ENCODE peak calls at places on chromosomes 4 and X, in ten cellular contexts. One of them, this sample, is unnamed. For H3K27me3, the result is how much of the 10 kb centered on the place peaks cover.

GRCh38 chrX:71532078-71532752 is 689 bp upstream of the OGT start:
- DNase-seq in body of pancreas: peak
- DNase-seq in suprapubic skin: no peak
- DNase-seq in IMR-90: peak
- DNase-seq in esophagus muscularis mucosa: no peak
- DNase-seq in thyroid gland: no peak
- DNase-seq in endothelial cell of umbilical vein: peak
- DNase-seq in tibial nerve: no peak
- DNase-seq in testis: peak
- DNase-seq in stomach: no peak
- DNase-seq in this sample: no peak

GRCh38 chr4:19213388-19213787 is 1038.3 kb upstream of the SLIT2 start:
- DNase-seq in body of pancreas: no peak
- DNase-seq in suprapubic skin: no peak
- DNase-seq in IMR-90: peak
- DNase-seq in esophagus muscularis mucosa: no peak
- DNase-seq in thyroid gland: no peak
- DNase-seq in endothelial cell of umbilical vein: peak
- DNase-seq in tibial nerve: no peak
- DNase-seq in testis: no peak
- DNase-seq in stomach: no peak
- DNase-seq in this sample: no peak

GRCh38 chr4:73019462-73020047 is 50.0 kb downstream of the COX18 start:
- DNase-seq in body of pancreas: peak
- DNase-seq in suprapubic skin: no peak
- DNase-seq in IMR-90: peak
- DNase-seq in esophagus muscularis mucosa: no peak
- DNase-seq in thyroid gland: peak
- DNase-seq in endothelial cell of umbilical vein: peak
- DNase-seq in tibial nerve: no peak
- DNase-seq in testis: peak
- DNase-seq in stomach: no peak
- DNase-seq in this sample: peak

GRCh38 chr4:76305971-76306881 is at the start of gene STBD1:
- DNase-seq in body of pancreas: peak
- DNase-seq in suprapubic skin: peak
- DNase-seq in IMR-90: peak
- DNase-seq in esophagus muscularis mucosa: no peak
- DNase-seq in thyroid gland: peak
- DNase-seq in endothelial cell of umbilical vein: peak
- DNase-seq in tibial nerve: peak
- DNase-seq in testis: peak
- DNase-seq in stomach: peak
- DNase-seq in this sample: peak

GRCh38 chr4:105122334-105122733 is 24.3 kb upstream of the TET2 start:
- DNase-seq in body of pancreas: no peak
- DNase-seq in suprapubic skin: no peak
- DNase-seq in IMR-90: no peak
- DNase-seq in esophagus muscularis mucosa: no peak
- DNase-seq in thyroid gland: no peak
- DNase-seq in endothelial cell of umbilical vein: peak
- DNase-seq in tibial nerve: no peak
- DNase-seq in testis: no peak
- DNase-seq in stomach: no peak
- DNase-seq in this sample: no peak

GRCh38 chrX:130097507-130098201 is 12.6 kb downstream of the ELF4 start:
- DNase-seq in body of pancreas: no peak
- DNase-seq in suprapubic skin: peak
- DNase-seq in IMR-90: no peak
- DNase-seq in esophagus muscularis mucosa: no peak
- DNase-seq in thyroid gland: peak
- DNase-seq in endothelial cell of umbilical vein: peak
- DNase-seq in tibial nerve: no peak
- DNase-seq in testis: no peak
- DNase-seq in stomach: peak
- DNase-seq in this sample: no peak

GRCh38 chrX:95907081-95907480 is 777.6 kb upstream of the DIAPH2 start:
- DNase-seq in body of pancreas: no peak
- DNase-seq in suprapubic skin: no peak
- DNase-seq in IMR-90: no peak
- DNase-seq in esophagus muscularis mucosa: no peak
- DNase-seq in thyroid gland: no peak
- DNase-seq in endothelial cell of umbilical vein: peak
- DNase-seq in tibial nerve: no peak
- DNase-seq in testis: no peak
- DNase-seq in stomach: no peak
- DNase-seq in this sample: no peak

GRCh38 chr4:7651461-7651921 is 216.8 kb upstream of the PSAPL1 start:
- DNase-seq in body of pancreas: no peak
- DNase-seq in suprapubic skin: no peak
- DNase-seq in IMR-90: peak
- DNase-seq in esophagus muscularis mucosa: no peak
- DNase-seq in thyroid gland: peak
- DNase-seq in endothelial cell of umbilical vein: no peak
- DNase-seq in tibial nerve: peak
- DNase-seq in testis: peak
- DNase-seq in stomach: no peak
- DNase-seq in this sample: no peak

GRCh38 chr4:1393866-1394265 is 12.4 kb downstream of the NKX1-1 start:
- DNase-seq in body of pancreas: no peak
- DNase-seq in suprapubic skin: peak
- DNase-seq in IMR-90: no peak
- DNase-seq in esophagus muscularis mucosa: no peak
- DNase-seq in thyroid gland: no peak
- DNase-seq in endothelial cell of umbilical vein: no peak
- DNase-seq in tibial nerve: no peak
- DNase-seq in testis: no peak
- DNase-seq in stomach: no peak
- DNase-seq in this sample: no peak

GRCh38 chrX:9291666-9292065 is 173.2 kb upstream of the TBL1X start:
- DNase-seq in body of pancreas: no peak
- DNase-seq in suprapubic skin: no peak
- DNase-seq in IMR-90: no peak
- DNase-seq in esophagus muscularis mucosa: no peak
- DNase-seq in thyroid gland: no peak
- DNase-seq in endothelial cell of umbilical vein: no peak
- DNase-seq in tibial nerve: no peak
- DNase-seq in testis: peak
- DNase-seq in stomach: no peak
- DNase-seq in this sample: no peak

GRCh38 chr4:55793479-55793878 is 26.1 kb upstream of the EXOC1L start:
- DNase-seq in body of pancreas: no peak
- DNase-seq in suprapubic skin: no peak
- DNase-seq in IMR-90: no peak
- DNase-seq in esophagus muscularis mucosa: no peak
- DNase-seq in thyroid gland: peak
- DNase-seq in endothelial cell of umbilical vein: no peak
- DNase-seq in tibial nerve: no peak
- DNase-seq in testis: peak
- DNase-seq in stomach: no peak
- DNase-seq in this sample: no peak

GRCh38 chrX:56025872-56026571 is 206.1 kb upstream of the KLF8 start:
- DNase-seq in body of pancreas: no peak
- DNase-seq in suprapubic skin: no peak
- DNase-seq in IMR-90: no peak
- DNase-seq in esophagus muscularis mucosa: no peak
- DNase-seq in thyroid gland: peak
- DNase-seq in endothelial cell of umbilical vein: no peak
- DNase-seq in tibial nerve: no peak
- DNase-seq in testis: no peak
- DNase-seq in stomach: no peak
- DNase-seq in this sample: no peak

GRCh38 chr4:118825799-118826198 is 10.1 kb downstream of the SEC24D start:
- DNase-seq in body of pancreas: no peak
- DNase-seq in suprapubic skin: no peak
- DNase-seq in IMR-90: no peak
- DNase-seq in esophagus muscularis mucosa: no peak
- DNase-seq in thyroid gland: no peak
- DNase-seq in endothelial cell of umbilical vein: no peak
- DNase-seq in tibial nerve: no peak
- DNase-seq in testis: no peak
- DNase-seq in stomach: no peak
- DNase-seq in this sample: no peak

GRCh38 chrX:129755779-129756650 is 17.2 kb downstream of the XPNPEP2 start:
- DNase-seq in body of pancreas: no peak
- DNase-seq in suprapubic skin: no peak
- DNase-seq in IMR-90: no peak
- DNase-seq in esophagus muscularis mucosa: no peak
- DNase-seq in thyroid gland: no peak
- DNase-seq in endothelial cell of umbilical vein: no peak
- DNase-seq in tibial nerve: no peak
- DNase-seq in testis: no peak
- DNase-seq in stomach: no peak
- DNase-seq in this sample: no peak

GRCh38 chr4:139763668-139764067 is 98.0 kb downstream of the MGST2 start:
- DNase-seq in body of pancreas: no peak
- DNase-seq in suprapubic skin: no peak
- DNase-seq in IMR-90: no peak
- DNase-seq in esophagus muscularis mucosa: no peak
- DNase-seq in thyroid gland: peak
- DNase-seq in endothelial cell of umbilical vein: peak
- DNase-seq in tibial nerve: no peak
- DNase-seq in testis: no peak
- DNase-seq in stomach: no peak
- DNase-seq in this sample: peak

GRCh38 chr4:107900508-107900907 is 30.8 kb upstream of the CYP2U1 start:
- DNase-seq in body of pancreas: no peak
- DNase-seq in suprapubic skin: no peak
- DNase-seq in IMR-90: no peak
- DNase-seq in esophagus muscularis mucosa: no peak
- DNase-seq in thyroid gland: no peak
- DNase-seq in endothelial cell of umbilical vein: no peak
- DNase-seq in tibial nerve: no peak
- DNase-seq in testis: no peak
- DNase-seq in stomach: no peak
- DNase-seq in this sample: no peak

GRCh38 chr4:66252291-66252690 is 582.0 kb upstream of the EPHA5 start:
- DNase-seq in body of pancreas: no peak
- DNase-seq in suprapubic skin: no peak
- DNase-seq in IMR-90: no peak
- DNase-seq in esophagus muscularis mucosa: no peak
- DNase-seq in thyroid gland: no peak
- DNase-seq in endothelial cell of umbilical vein: no peak
- DNase-seq in tibial nerve: no peak
- DNase-seq in testis: no peak
- DNase-seq in stomach: no peak
- DNase-seq in this sample: no peak

GRCh38 chr4:56976283-56976877 is 1.0 kb downstream of the NOA1 start:
- DNase-seq in body of pancreas: no peak
- DNase-seq in suprapubic skin: peak
- DNase-seq in IMR-90: no peak
- DNase-seq in esophagus muscularis mucosa: no peak
- DNase-seq in thyroid gland: peak
- DNase-seq in endothelial cell of umbilical vein: peak
- DNase-seq in tibial nerve: no peak
- DNase-seq in testis: peak
- DNase-seq in stomach: peak
- DNase-seq in this sample: peak

GRCh38 chr4:26431461-26432165 is 58.7 kb downstream of the CCKAR start:
- DNase-seq in body of pancreas: no peak
- DNase-seq in suprapubic skin: no peak
- DNase-seq in IMR-90: peak
- DNase-seq in esophagus muscularis mucosa: no peak
- DNase-seq in thyroid gland: no peak
- DNase-seq in endothelial cell of umbilical vein: no peak
- DNase-seq in tibial nerve: no peak
- DNase-seq in testis: no peak
- DNase-seq in stomach: no peak
- DNase-seq in this sample: no peak

GRCh38 chrX:34656842-34657780 is at the start of gene TMEM47:
- DNase-seq in body of pancreas: peak
- DNase-seq in suprapubic skin: peak
- DNase-seq in IMR-90: peak
- DNase-seq in esophagus muscularis mucosa: no peak
- DNase-seq in thyroid gland: peak
- DNase-seq in endothelial cell of umbilical vein: peak
- DNase-seq in tibial nerve: peak
- DNase-seq in testis: peak
- DNase-seq in stomach: peak
- DNase-seq in this sample: peak
- TF ChIP-seq POLR2A in body of pancreas: peak
- TF ChIP-seq POLR2A in suprapubic skin: peak
- TF ChIP-seq POLR2A in IMR-90: peak
- TF ChIP-seq POLR2A in esophagus muscularis mucosa: no peak
- TF ChIP-seq POLR2A in thyroid gland: peak
- TF ChIP-seq POLR2A in endothelial cell of umbilical vein: peak
- TF ChIP-seq POLR2A in tibial nerve: peak
- TF ChIP-seq POLR2A in testis: no peak
- TF ChIP-seq POLR2A in stomach: no peak
- TF ChIP-seq POLR2A in this sample: no peak

GRCh38 chrX:40102393-40103381 is 4.9 kb upstream of the BCOR start:
- DNase-seq in body of pancreas: no peak
- DNase-seq in suprapubic skin: no peak
- DNase-seq in IMR-90: no peak
- DNase-seq in esophagus muscularis mucosa: no peak
- DNase-seq in thyroid gland: peak
- DNase-seq in endothelial cell of umbilical vein: no peak
- DNase-seq in tibial nerve: no peak
- DNase-seq in testis: no peak
- DNase-seq in stomach: no peak
- DNase-seq in this sample: no peak
- H3K27me3 ChIP-seq in body of pancreas: under half
- H3K27me3 ChIP-seq in suprapubic skin: under half
- H3K27me3 ChIP-seq in IMR-90: under half
- H3K27me3 ChIP-seq in esophagus muscularis mucosa: under half
- H3K27me3 ChIP-seq in thyroid gland: under half
- H3K27me3 ChIP-seq in endothelial cell of umbilical vein: under half
- H3K27me3 ChIP-seq in tibial nerve: under half
- H3K27me3 ChIP-seq in testis: under half
- H3K27me3 ChIP-seq in stomach: under half
- H3K27me3 ChIP-seq in this sample: under half

GRCh38 chr4:185039508-185040273 is 21.4 kb downstream of the HELT start:
- DNase-seq in body of pancreas: peak
- DNase-seq in suprapubic skin: no peak
- DNase-seq in IMR-90: peak
- DNase-seq in esophagus muscularis mucosa: peak
- DNase-seq in thyroid gland: peak
- DNase-seq in endothelial cell of umbilical vein: peak
- DNase-seq in tibial nerve: no peak
- DNase-seq in testis: peak
- DNase-seq in stomach: peak
- DNase-seq in this sample: peak
- TF ChIP-seq POLR2A in body of pancreas: no peak
- TF ChIP-seq POLR2A in suprapubic skin: no peak
- TF ChIP-seq POLR2A in IMR-90: no peak
- TF ChIP-seq POLR2A in esophagus muscularis mucosa: no peak
- TF ChIP-seq POLR2A in thyroid gland: no peak
- TF ChIP-seq POLR2A in endothelial cell of umbilical vein: no peak
- TF ChIP-seq POLR2A in tibial nerve: no peak
- TF ChIP-seq POLR2A in testis: no peak
- TF ChIP-seq POLR2A in stomach: no peak
- TF ChIP-seq POLR2A in this sample: no peak

DNA sequence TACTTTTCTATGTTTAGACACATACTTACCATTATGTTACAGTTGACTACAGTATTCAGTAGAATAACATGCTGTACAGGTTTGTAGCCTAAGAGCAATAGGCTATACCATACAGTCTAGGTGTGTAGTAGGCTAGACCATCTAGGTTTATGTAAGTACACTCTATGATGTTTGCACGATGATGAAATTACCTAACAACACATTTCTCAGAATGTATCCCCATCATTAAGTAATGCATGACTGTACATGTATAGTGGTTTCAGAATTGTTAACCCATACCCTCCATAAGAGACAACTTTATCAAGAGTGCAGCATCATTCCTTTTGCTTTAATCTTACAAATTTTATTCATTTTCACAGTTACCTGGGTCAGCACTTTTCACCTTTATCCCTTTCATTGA is 126.8 kb downstream of the CLCN5 start:
- DNase-seq in body of pancreas: no peak
- DNase-seq in suprapubic skin: no peak
- DNase-seq in IMR-90: no peak
- DNase-seq in esophagus muscularis mucosa: no peak
- DNase-seq in thyroid gland: no peak
- DNase-seq in endothelial cell of umbilical vein: no peak
- DNase-seq in tibial nerve: no peak
- DNase-seq in testis: no peak
- DNase-seq in stomach: no peak
- DNase-seq in this sample: no peak
- H3K27me3 ChIP-seq in body of pancreas: under half
- H3K27me3 ChIP-seq in suprapubic skin: under half
- H3K27me3 ChIP-seq in IMR-90: under half
- H3K27me3 ChIP-seq in esophagus muscularis mucosa: under half
- H3K27me3 ChIP-seq in thyroid gland: under half
- H3K27me3 ChIP-seq in endothelial cell of umbilical vein: under half
- H3K27me3 ChIP-seq in tibial nerve: under half
- H3K27me3 ChIP-seq in testis: under half
- H3K27me3 ChIP-seq in stomach: under half
- H3K27me3 ChIP-seq in this sample: under half

This sample was measured in prostate gland.